ENCODE peak calls at places on chromosomes 13 and 19, in eight cellular contexts. J is amniotic stem cell, M is AG08395, W is heart right ventricle, L is NCI-H1092 treated with DMSO at 0.1 percent for 48 hours, S is IMR-90, K is HEK293T, P is anterior cingulate cortex. F is an unnamed sample.
A peak's percentile ranks its signal among the peaks of the same experiment; 100 is the strongest.

GRCh38 chr19:9431475-9431874 is 3.9 kb downstream of the ZNF266 start:
- DNase-seq in W (peak; percentile 33), K (no peak), M (peak; percentile 51), P (no peak), L (peak; percentile 1), S (peak; percentile 29), J (no peak), F (peak; percentile 4)

GRCh38 chr19:42601811-42602443 is 7.2 kb upstream of the CEACAM8 start:
- DNase-seq in M (peak; percentile 61), K (peak; percentile 23), L (no peak), J (no peak), W (no peak), S (peak; percentile 24), P (no peak), F (no peak)

GRCh38 chr19:44107751-44108150 is 5.4 kb upstream of the ZNF225 start:
- DNase-seq in M (no peak), K (no peak), W (no peak), S (no peak), L (no peak), P (no peak), J (no peak), F (no peak)

GRCh38 chr13:73273737-73274136 is 214.9 kb downstream of the KLF5 start:
- DNase-seq in J (peak; percentile 49), K (no peak), L (no peak), S (peak; percentile 89), M (peak; percentile 55), P (no peak), W (no peak), F (no peak)

GRCh38 chr13:113996081-113996911 is 22.4 kb upstream of the C13orf46 start:
- DNase-seq in P (no peak), K (no peak), W (peak; percentile 13), L (no peak), S (no peak), M (no peak), J (no peak), F (no peak)

GRCh38 chr13:44389856-44390255 is 16.2 kb downstream of the SERP2 start:
- DNase-seq in P (no peak), W (no peak), L (no peak), M (no peak), K (no peak), J (no peak), S (no peak), F (no peak)

GRCh38 chr19:39106201-39106600 is 19.4 kb upstream of the PAK4 start:
- DNase-seq in J (no peak), L (no peak), K (no peak), P (no peak), W (no peak), S (no peak), M (no peak), F (no peak)

GRCh38 chr19:53906211-53907192 is 2.6 kb upstream of the CACNG7 start:
- DNase-seq in S (no peak), W (peak; percentile 59), P (peak; percentile 31), J (no peak), K (peak; percentile 60), M (peak; percentile 79), L (no peak), F (no peak)

GRCh38 chr13:91358384-91358776 is 10.9 kb downstream of the MIR17HG start:
- DNase-seq in P (no peak), L (peak; percentile 25), M (no peak), W (no peak), S (no peak), K (no peak), J (no peak), F (no peak)

GRCh38 chr19:18961767-18962423 is 20.9 kb upstream of the HOMER3 start:
- DNase-seq in S (no peak), K (no peak), J (no peak), P (no peak), W (no peak), M (no peak), L (no peak), F (peak; percentile 9)

GRCh38 chr19:1864480-1865171 is 1.2 kb upstream of the KLF16 start:
- DNase-seq in S (peak; percentile 38), K (peak; percentile 65), W (peak; percentile 82), J (no peak), M (peak; percentile 75), L (peak; percentile 31), P (peak; percentile 51), F (no peak)

GRCh38 chr13:113736258-113736731 is 22.7 kb upstream of the TMEM255B start:
- DNase-seq in K (no peak), W (no peak), L (no peak), M (no peak), J (no peak), S (no peak), P (no peak), F (no peak)

GRCh38 chr13:70568571-70568970 is 460.3 kb upstream of the KLHL1 start:
- DNase-seq in P (no peak), M (peak; percentile 10), S (peak; percentile 26), W (no peak), K (peak; percentile 64), J (no peak), L (peak; percentile 66), F (peak; percentile 34)